ENCODE peak calls at places on chromosomes 13 and 19, in four cellular contexts. I is heart right ventricle, M is cardiac muscle cell, Y is adrenal gland. J is an unnamed sample. For H3K4me1, the result is how much of the 10 kb centered on the place peaks cover.

GRCh38 chr13:45331981-45332830 is 8.8 kb downstream of the TPT1 start:
- DNase-seq in I (no peak), M (peak), Y (peak), J (no peak)

GRCh38 chr13:95355491-95355890 is 54.2 kb upstream of the ABCC4 start:
- DNase-seq in I (no peak), M (peak), Y (no peak), J (no peak)

GRCh38 chr13:44801990-44802389 is 187.3 kb downstream of the NUFIP1 start:
- DNase-seq in I (no peak), M (peak), Y (no peak), J (no peak)

GRCh38 chr19:42242071-42242511 is 311 bp downstream of the GSK3A start:
- DNase-seq in I (no peak), M (peak), Y (peak), J (no peak)

GRCh38 chr19:872266-872951 is 12.9 kb downstream of the CFD start:
- DNase-seq in I (peak), M (peak), Y (peak), J (peak)

GRCh38 chr13:36382030-36382429 is 35.8 kb upstream of the SPART start:
- DNase-seq in I (no peak), M (no peak), Y (no peak), J (no peak)

GRCh38 chr13:91036886-91037285 is 310.6 kb upstream of the MIR17HG start:
- DNase-seq in I (no peak), M (no peak), Y (no peak), J (no peak)

GRCh38 chr13:63156816-63157215 is 1741.2 kb upstream of the PCDH20 start:
- DNase-seq in I (no peak), M (no peak), Y (no peak), J (no peak)

GRCh38 chr19:5093953-5094718 is 125.2 kb downstream of the KDM4B start:
- DNase-seq in I (no peak), M (no peak), Y (no peak), J (no peak)

GRCh38 chr13:96091164-96091931 is 1.4 kb downstream of the HS6ST3 start:
- DNase-seq in I (peak), M (peak), Y (peak), J (peak)

GRCh38 chr19:10852098-10852800 is 4.0 kb downstream of the C19orf38 start:
- DNase-seq in I (no peak), M (peak), Y (no peak), J (no peak)

GRCh38 chr13:33639158-33639557 is 178.8 kb upstream of the RFC3 start:
- DNase-seq in I (no peak), M (peak), Y (peak), J (peak)

GRCh38 chr13:40094056-40094455 is 438.6 kb downstream of the COG6 start:
- DNase-seq in I (no peak), M (peak), Y (no peak), J (no peak)

GRCh38 chr13:44470623-44471562 is 97.3 kb downstream of the SERP2 start:
- DNase-seq in I (no peak), M (peak), Y (no peak), J (no peak)

GRCh38 chr19:275000-275399 is 16.2 kb downstream of the PLPP2 start:
- DNase-seq in I (no peak), M (no peak), Y (no peak), J (no peak)

GRCh38 chr13:19818223-19818842 is 35.6 kb upstream of the PSPC1 start:
- DNase-seq in I (no peak), M (peak), Y (no peak), J (peak)

GRCh38 chr19:17797397-17798201 is 2.7 kb downstream of the B3GNT3 start:
- DNase-seq in I (no peak), M (no peak), Y (no peak), J (no peak)

GRCh38 chr19:425056-425455 is 16.1 kb upstream of the C2CD4C start:
- DNase-seq in I (no peak), M (no peak), Y (no peak), J (no peak)

GRCh38 chr19:55473201-55473600 is 3.2 kb upstream of the ZNF628 start:
- DNase-seq in I (no peak), M (no peak), Y (no peak), J (no peak)

GRCh38 chr19:8120636-8121480 is 28.5 kb downstream of the FBN3 start:
- DNase-seq in I (no peak), M (no peak), Y (no peak), J (no peak)

GRCh38 chr19:32917612-32917996 is 48.0 kb upstream of the SLC7A9 start:
- DNase-seq in I (no peak), M (no peak), Y (no peak), J (no peak)

GRCh38 chr13:23753523-23753922 is 135.7 kb downstream of the MIPEP start:
- DNase-seq in I (no peak), M (peak), Y (no peak), J (no peak)

GRCh38 chr13:99577934-99578917 is 77.0 kb downstream of the TM9SF2 start:
- DNase-seq in I (no peak), M (peak), Y (no peak), J (no peak)

GRCh38 chr19:22609630-22610029 is 24.5 kb upstream of the ZNF492 start:
- DNase-seq in I (no peak), M (no peak), Y (no peak), J (no peak)

GRCh38 chr13:24493356-24493755 is 19.2 kb downstream of the PARP4 start:
- DNase-seq in I (no peak), M (peak), Y (no peak), J (no peak)

GRCh38 chr19:16325671-16326400 is 1.2 kb downstream of the KLF2 start:
- DNase-seq in I (no peak), M (peak), Y (peak), J (peak)

GRCh38 chr19:39037194-39037593 is 4.8 kb upstream of the FBXO27 start:
- DNase-seq in I (no peak), M (no peak), Y (no peak), J (no peak)

GRCh38 chr19:39032164-39032918 is at the start of gene FBXO27:
- DNase-seq in I (peak), M (peak), Y (peak), J (no peak)

GRCh38 chr19:39038098-39038497 is 5.7 kb upstream of the FBXO27 start:
- DNase-seq in I (no peak), M (peak), Y (peak), J (peak)
- TF ChIP-seq CTCF in I (no peak), M (peak), Y (no peak), J (no peak)

DNA sequence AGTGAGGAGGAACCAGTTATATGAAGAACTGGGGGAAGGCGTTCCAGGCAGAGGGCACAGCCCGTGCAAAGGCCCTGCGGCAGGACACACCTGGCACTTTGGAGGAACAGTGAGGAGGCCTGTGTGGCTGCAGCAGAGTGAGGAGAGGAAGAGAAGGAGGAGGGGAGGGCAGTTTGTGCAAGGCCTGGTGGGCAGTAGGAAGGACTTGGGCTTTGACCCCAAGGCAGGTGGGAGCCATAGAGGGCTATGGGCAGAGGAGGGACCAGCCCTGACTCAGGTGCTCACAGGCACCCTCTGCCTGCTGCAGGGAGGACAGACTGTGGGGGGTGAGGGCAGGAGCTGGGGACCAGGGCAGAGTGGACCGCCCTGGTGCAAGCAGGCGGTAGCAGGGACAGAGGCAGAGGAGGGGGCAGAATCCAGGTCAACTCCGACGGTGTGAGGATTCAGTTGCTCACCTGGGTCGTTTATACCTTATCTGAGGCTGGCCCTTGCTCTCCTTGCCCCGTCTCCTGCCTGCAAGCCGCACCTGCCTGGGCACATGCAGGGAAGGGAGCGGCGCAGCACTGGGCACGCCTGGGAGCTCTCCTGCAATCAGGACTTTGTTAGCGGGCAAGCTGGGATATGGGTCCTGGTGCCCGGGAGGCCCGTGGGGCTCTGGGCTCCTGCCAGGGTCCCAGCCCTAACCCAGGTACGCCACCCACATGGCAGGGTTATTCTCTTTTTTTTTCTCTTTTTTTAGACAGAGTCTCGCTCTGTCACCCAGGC is 34.8 kb downstream of the NFIC start:
- DNase-seq in I (no peak), M (no peak), Y (no peak), J (no peak)
- H3K4me1 ChIP-seq in I (half or more), M (under half), Y (half or more), J (under half)

DNA sequence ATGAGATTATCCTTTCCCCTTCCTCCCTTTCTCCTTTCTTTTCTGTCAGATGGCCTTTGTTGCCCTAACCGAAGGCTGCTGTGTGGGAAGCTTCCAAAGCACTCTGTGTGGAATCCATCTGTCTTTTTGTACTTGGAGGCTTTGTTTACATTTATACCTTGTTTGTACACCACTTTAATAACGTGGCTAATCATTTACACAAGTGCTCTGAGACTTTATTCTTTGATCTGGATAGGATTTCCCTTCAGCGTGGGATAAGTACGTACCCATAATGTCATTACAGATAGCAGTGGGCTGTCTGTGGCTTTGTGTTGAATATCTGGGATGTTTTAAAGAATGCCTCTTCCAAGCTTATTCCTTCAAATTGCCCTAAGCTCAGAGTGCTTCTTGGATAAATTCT is 684.7 kb upstream of the SLITRK5 start:
- DNase-seq in I (no peak), M (no peak), Y (no peak), J (no peak)
- TF ChIP-seq CTCF in I (no peak), M (no peak), Y (no peak), J (no peak)

DNA sequence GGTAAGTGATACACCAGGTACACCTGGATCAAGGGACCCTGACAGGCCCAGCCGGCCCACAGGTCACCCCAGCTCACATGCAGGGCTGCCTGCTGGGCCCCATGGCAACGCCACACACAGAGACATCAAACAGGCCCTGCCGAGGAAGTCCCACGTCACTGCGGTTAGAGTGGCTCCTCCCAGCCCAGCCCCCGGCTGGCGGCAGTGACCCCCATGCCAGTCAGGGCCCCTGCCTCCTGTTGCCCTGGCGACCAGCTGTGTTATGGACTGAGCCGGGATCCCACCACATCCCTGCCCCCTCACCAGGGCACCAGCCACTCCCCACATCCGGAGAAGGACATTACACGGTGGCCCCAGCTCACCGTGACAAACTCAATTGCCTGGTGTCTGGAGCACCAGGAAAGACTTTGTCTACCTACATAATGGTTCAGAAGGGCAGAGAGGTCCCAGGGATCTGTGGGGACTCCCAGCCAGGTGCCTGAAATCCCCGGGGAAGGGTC is 30.4 kb upstream of the NANOS3 start:
- DNase-seq in I (peak), M (peak), Y (peak), J (peak)
- H3K4me1 ChIP-seq in I (half or more), M (under half), Y (under half), J (under half)

GRCh38 chr19:49224856-49225255 is 67.3 kb downstream of the TRPM4 start:
- DNase-seq in I (no peak), M (peak), Y (peak), J (no peak)
- TF ChIP-seq CTCF in I (peak), M (peak), Y (peak), J (no peak)